ENCODE peak calls at places on chromosomes 7 and 10, in seven cellular contexts. One of them, this sample, is unnamed.
A peak's percentile ranks its signal among the peaks of the same experiment; 100 is the strongest.

GRCh38 chr7:70082026-70082655 is 483.9 kb downstream of the AUTS2 start:
- DNase-seq in GM23338: no peak
- DNase-seq in endodermal cell: no peak
- DNase-seq in breast epithelium: no peak
- DNase-seq in CD4-positive, CD25-positive, alpha-beta regulatory T cell: no peak
- DNase-seq in psoas muscle: no peak
- DNase-seq in RWPE2: no peak
- DNase-seq in this sample: no peak

GRCh38 chr7:121080913-121081326 is 92.4 kb downstream of the CPED1 start:
- DNase-seq in GM23338: no peak
- DNase-seq in endodermal cell: no peak
- DNase-seq in breast epithelium: no peak
- DNase-seq in CD4-positive, CD25-positive, alpha-beta regulatory T cell: no peak
- DNase-seq in psoas muscle: no peak
- DNase-seq in RWPE2: no peak
- DNase-seq in this sample: no peak

GRCh38 chr7:151687523-151688235 is 168.0 kb upstream of the RHEB start:
- DNase-seq in GM23338: peak; percentile 84
- DNase-seq in endodermal cell: peak; percentile 93
- DNase-seq in breast epithelium: peak; percentile 79
- DNase-seq in CD4-positive, CD25-positive, alpha-beta regulatory T cell: no peak
- DNase-seq in psoas muscle: peak; percentile 74
- DNase-seq in RWPE2: peak; percentile 98
- DNase-seq in this sample: peak; percentile 88

GRCh38 chr7:136687693-136688322 is 180.6 kb upstream of the CHRM2 start:
- DNase-seq in GM23338: peak; percentile 54
- DNase-seq in endodermal cell: peak; percentile 51
- DNase-seq in breast epithelium: no peak
- DNase-seq in CD4-positive, CD25-positive, alpha-beta regulatory T cell: no peak
- DNase-seq in psoas muscle: no peak
- DNase-seq in RWPE2: no peak
- DNase-seq in this sample: no peak

GRCh38 chr10:31754803-31755624 is 173.6 kb downstream of the ARHGAP12 start:
- DNase-seq in GM23338: peak; percentile 91
- DNase-seq in endodermal cell: peak; percentile 94
- DNase-seq in breast epithelium: no peak
- DNase-seq in CD4-positive, CD25-positive, alpha-beta regulatory T cell: no peak
- DNase-seq in psoas muscle: no peak
- DNase-seq in RWPE2: no peak
- DNase-seq in this sample: no peak

GRCh38 chr7:144488977-144489376 is 85.5 kb upstream of the NOBOX start:
- DNase-seq in GM23338: no peak
- DNase-seq in endodermal cell: no peak
- DNase-seq in breast epithelium: no peak
- DNase-seq in CD4-positive, CD25-positive, alpha-beta regulatory T cell: no peak
- DNase-seq in psoas muscle: no peak
- DNase-seq in RWPE2: no peak
- DNase-seq in this sample: no peak

GRCh38 chr7:7639847-7640220 is 718 bp upstream of the UMAD1 start:
- DNase-seq in GM23338: no peak
- DNase-seq in endodermal cell: no peak
- DNase-seq in breast epithelium: no peak
- DNase-seq in CD4-positive, CD25-positive, alpha-beta regulatory T cell: peak; percentile 78
- DNase-seq in psoas muscle: no peak
- DNase-seq in RWPE2: no peak
- DNase-seq in this sample: no peak

GRCh38 chr10:119337796-119338432 is 130.5 kb downstream of the GRK5 start:
- DNase-seq in GM23338: no peak
- DNase-seq in endodermal cell: no peak
- DNase-seq in breast epithelium: no peak
- DNase-seq in CD4-positive, CD25-positive, alpha-beta regulatory T cell: no peak
- DNase-seq in psoas muscle: peak; percentile 29
- DNase-seq in RWPE2: no peak
- DNase-seq in this sample: no peak

GRCh38 chr7:93044147-93044810 is 73.5 kb downstream of the SAMD9 start:
- DNase-seq in GM23338: peak; percentile 61
- DNase-seq in endodermal cell: peak; percentile 72
- DNase-seq in breast epithelium: no peak
- DNase-seq in CD4-positive, CD25-positive, alpha-beta regulatory T cell: no peak
- DNase-seq in psoas muscle: no peak
- DNase-seq in RWPE2: no peak
- DNase-seq in this sample: no peak

GRCh38 chr10:70672165-70672992 is at the start of gene ADAMTS14:
- DNase-seq in GM23338: peak; percentile 78
- DNase-seq in endodermal cell: peak; percentile 84
- DNase-seq in breast epithelium: no peak
- DNase-seq in CD4-positive, CD25-positive, alpha-beta regulatory T cell: peak; percentile 20
- DNase-seq in psoas muscle: peak; percentile 61
- DNase-seq in RWPE2: no peak
- DNase-seq in this sample: peak; percentile 81

GRCh38 chr7:45173596-45174327 is 16.2 kb downstream of the RAMP3 start:
- DNase-seq in GM23338: no peak
- DNase-seq in endodermal cell: peak; percentile 25
- DNase-seq in breast epithelium: peak; percentile 7
- DNase-seq in CD4-positive, CD25-positive, alpha-beta regulatory T cell: no peak
- DNase-seq in psoas muscle: peak; percentile 8
- DNase-seq in RWPE2: peak; percentile 23
- DNase-seq in this sample: peak; percentile 51

GRCh38 chr7:139936760-139937310 is 107.8 kb downstream of the TBXAS1 start:
- DNase-seq in GM23338: no peak
- DNase-seq in endodermal cell: no peak
- DNase-seq in breast epithelium: no peak
- DNase-seq in CD4-positive, CD25-positive, alpha-beta regulatory T cell: no peak
- DNase-seq in psoas muscle: no peak
- DNase-seq in RWPE2: no peak
- DNase-seq in this sample: no peak

GRCh38 chr10:78209987-78210386 is 176.3 kb downstream of the RPS24 start:
- DNase-seq in GM23338: peak; percentile 9
- DNase-seq in endodermal cell: no peak
- DNase-seq in breast epithelium: no peak
- DNase-seq in CD4-positive, CD25-positive, alpha-beta regulatory T cell: no peak
- DNase-seq in psoas muscle: no peak
- DNase-seq in RWPE2: no peak
- DNase-seq in this sample: no peak

GRCh38 chr10:100307716-100308115 is 21.2 kb upstream of the BLOC1S2 start:
- DNase-seq in GM23338: no peak
- DNase-seq in endodermal cell: no peak
- DNase-seq in breast epithelium: no peak
- DNase-seq in CD4-positive, CD25-positive, alpha-beta regulatory T cell: no peak
- DNase-seq in psoas muscle: no peak
- DNase-seq in RWPE2: no peak
- DNase-seq in this sample: no peak

GRCh38 chr10:58993480-58994221 is 182.8 kb upstream of the PHYHIPL start:
- DNase-seq in GM23338: no peak
- DNase-seq in endodermal cell: no peak
- DNase-seq in breast epithelium: no peak
- DNase-seq in CD4-positive, CD25-positive, alpha-beta regulatory T cell: no peak
- DNase-seq in psoas muscle: no peak
- DNase-seq in RWPE2: no peak
- DNase-seq in this sample: no peak

GRCh38 chr7:93856319-93856718 is 34.2 kb downstream of the TFPI2 start:
- DNase-seq in GM23338: no peak
- DNase-seq in endodermal cell: no peak
- DNase-seq in breast epithelium: no peak
- DNase-seq in CD4-positive, CD25-positive, alpha-beta regulatory T cell: no peak
- DNase-seq in psoas muscle: no peak
- DNase-seq in RWPE2: no peak
- DNase-seq in this sample: no peak

GRCh38 chr10:107994621-107995274 is 830.2 kb upstream of the SORCS1 start:
- DNase-seq in GM23338: no peak
- DNase-seq in endodermal cell: no peak
- DNase-seq in breast epithelium: no peak
- DNase-seq in CD4-positive, CD25-positive, alpha-beta regulatory T cell: no peak
- DNase-seq in psoas muscle: no peak
- DNase-seq in RWPE2: no peak
- DNase-seq in this sample: no peak

GRCh38 chr10:102450374-102451104 is 804 bp downstream of the C10orf95 start:
- DNase-seq in GM23338: peak; percentile 89
- DNase-seq in endodermal cell: peak; percentile 92
- DNase-seq in breast epithelium: peak; percentile 70
- DNase-seq in CD4-positive, CD25-positive, alpha-beta regulatory T cell: peak; percentile 97
- DNase-seq in psoas muscle: peak; percentile 93
- DNase-seq in RWPE2: peak; percentile 85
- DNase-seq in this sample: peak; percentile 92

GRCh38 chr10:61643316-61643751 is 19.4 kb upstream of the CABCOCO1 start:
- DNase-seq in GM23338: peak; percentile 58
- DNase-seq in endodermal cell: no peak
- DNase-seq in breast epithelium: no peak
- DNase-seq in CD4-positive, CD25-positive, alpha-beta regulatory T cell: no peak
- DNase-seq in psoas muscle: no peak
- DNase-seq in RWPE2: no peak
- DNase-seq in this sample: no peak

GRCh38 chr7:30901856-30902255 is 9.8 kb upstream of the AQP1 start:
- DNase-seq in GM23338: no peak
- DNase-seq in endodermal cell: no peak
- DNase-seq in breast epithelium: no peak
- DNase-seq in CD4-positive, CD25-positive, alpha-beta regulatory T cell: no peak
- DNase-seq in psoas muscle: no peak
- DNase-seq in RWPE2: no peak
- DNase-seq in this sample: no peak

GRCh38 chr7:138665669-138666140 is 35.5 kb downstream of the SVOPL start:
- DNase-seq in GM23338: no peak
- DNase-seq in endodermal cell: no peak
- DNase-seq in breast epithelium: no peak
- DNase-seq in CD4-positive, CD25-positive, alpha-beta regulatory T cell: no peak
- DNase-seq in psoas muscle: no peak
- DNase-seq in RWPE2: no peak
- DNase-seq in this sample: no peak

GRCh38 chr10:79025113-79025832 is 43.5 kb upstream of the ZMIZ1 start:
- DNase-seq in GM23338: no peak
- DNase-seq in endodermal cell: peak; percentile 42
- DNase-seq in breast epithelium: no peak
- DNase-seq in CD4-positive, CD25-positive, alpha-beta regulatory T cell: peak; percentile 52
- DNase-seq in psoas muscle: peak; percentile 45
- DNase-seq in RWPE2: peak; percentile 52
- DNase-seq in this sample: peak; percentile 65

GRCh38 chr10:123821136-123821535 is 70.5 kb downstream of the CPXM2 start:
- DNase-seq in GM23338: no peak
- DNase-seq in endodermal cell: no peak
- DNase-seq in breast epithelium: no peak
- DNase-seq in CD4-positive, CD25-positive, alpha-beta regulatory T cell: no peak
- DNase-seq in psoas muscle: no peak
- DNase-seq in RWPE2: no peak
- DNase-seq in this sample: no peak

GRCh38 chr10:101029520-101030309 is 1.2 kb downstream of the PDZD7 start:
- DNase-seq in GM23338: peak; percentile 72
- DNase-seq in endodermal cell: peak; percentile 84
- DNase-seq in breast epithelium: no peak
- DNase-seq in CD4-positive, CD25-positive, alpha-beta regulatory T cell: no peak
- DNase-seq in psoas muscle: peak; percentile 51
- DNase-seq in RWPE2: no peak
- DNase-seq in this sample: no peak

GRCh38 chr10:79185796-79186374 is 117.1 kb downstream of the ZMIZ1 start:
- DNase-seq in GM23338: no peak
- DNase-seq in endodermal cell: no peak
- DNase-seq in breast epithelium: no peak
- DNase-seq in CD4-positive, CD25-positive, alpha-beta regulatory T cell: no peak
- DNase-seq in psoas muscle: no peak
- DNase-seq in RWPE2: no peak
- DNase-seq in this sample: no peak

DNA sequence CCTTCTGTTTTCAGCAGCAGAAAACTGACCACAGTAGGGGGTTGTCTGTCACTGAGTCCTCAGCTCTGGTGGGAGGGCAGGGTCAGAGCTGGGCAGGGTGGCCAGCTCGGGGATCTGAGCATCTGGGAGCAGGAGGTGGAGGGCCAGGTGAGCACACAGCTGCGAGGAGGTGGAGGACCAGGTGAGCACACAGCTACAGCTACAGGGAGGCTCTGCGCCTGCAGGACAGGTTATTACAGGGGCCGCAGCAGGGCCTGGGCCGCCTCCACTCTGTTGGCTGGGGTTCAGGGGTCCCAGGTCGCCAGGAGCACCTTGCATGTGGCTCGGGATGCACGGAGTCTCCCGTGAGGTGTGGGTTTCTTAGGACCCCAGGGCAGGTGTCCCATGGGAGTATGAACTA is 52.4 kb upstream of the PRKAR1B start:
- DNase-seq in GM23338: no peak
- DNase-seq in endodermal cell: no peak
- DNase-seq in breast epithelium: no peak
- DNase-seq in CD4-positive, CD25-positive, alpha-beta regulatory T cell: no peak
- DNase-seq in psoas muscle: peak; percentile 34
- DNase-seq in RWPE2: no peak
- DNase-seq in this sample: no peak
- H3K4me1 ChIP-seq in GM23338: no peaks in the 10 kb centered on the region
- H3K4me1 ChIP-seq in endodermal cell: no peaks in the 10 kb centered on the region
- H3K4me1 ChIP-seq in breast epithelium: no peaks in the 10 kb centered on the region
- H3K4me1 ChIP-seq in CD4-positive, CD25-positive, alpha-beta regulatory T cell: no peaks in the 10 kb centered on the region
- H3K4me1 ChIP-seq in psoas muscle: no peaks in the 10 kb centered on the region
- H3K4me1 ChIP-seq in RWPE2: no peaks in the 10 kb centered on the region
- H3K4me1 ChIP-seq in this sample: no peaks in the 10 kb centered on the region

DNA sequence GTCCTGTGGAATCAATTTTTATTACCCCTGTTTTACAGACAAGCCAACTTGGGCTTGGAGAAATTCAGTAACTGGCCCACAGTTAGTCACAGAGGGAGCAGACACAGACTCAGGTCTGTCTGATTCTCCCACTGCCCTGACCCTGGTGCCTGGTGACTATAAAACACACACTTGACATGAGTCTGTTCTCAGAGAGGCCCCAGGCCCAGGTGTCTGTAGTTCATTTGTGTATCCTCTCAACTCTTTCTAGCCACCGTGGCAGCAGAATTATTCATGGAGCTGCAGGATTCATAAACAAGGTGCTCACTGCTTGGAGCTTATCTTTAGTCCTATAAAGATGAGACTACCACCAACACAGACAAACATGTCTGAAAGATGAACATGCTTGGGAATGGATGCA is 79.3 kb upstream of the PDCD4 start:
- DNase-seq in GM23338: no peak
- DNase-seq in endodermal cell: no peak
- DNase-seq in breast epithelium: no peak
- DNase-seq in CD4-positive, CD25-positive, alpha-beta regulatory T cell: no peak
- DNase-seq in psoas muscle: no peak
- DNase-seq in RWPE2: no peak
- DNase-seq in this sample: no peak
- H3K27ac ChIP-seq in GM23338: no peak overlapping the region
- H3K27ac ChIP-seq in endodermal cell: no peak overlapping the region
- H3K27ac ChIP-seq in breast epithelium: no peak overlapping the region
- H3K27ac ChIP-seq in CD4-positive, CD25-positive, alpha-beta regulatory T cell: no peak overlapping the region
- H3K27ac ChIP-seq in psoas muscle: no peak overlapping the region
- H3K27ac ChIP-seq in RWPE2: no peak overlapping the region
- H3K27ac ChIP-seq in this sample: no peak overlapping the region

GRCh38 chr10:43076311-43076875 is 476 bp upstream of the RET start:
- DNase-seq in GM23338: peak; percentile 60
- DNase-seq in endodermal cell: peak; percentile 82
- DNase-seq in breast epithelium: no peak
- DNase-seq in CD4-positive, CD25-positive, alpha-beta regulatory T cell: peak; percentile 22
- DNase-seq in psoas muscle: peak; percentile 48
- DNase-seq in RWPE2: no peak
- DNase-seq in this sample: no peak
- H3K27me3 ChIP-seq in GM23338: peaks cover 39% of the 10 kb centered on the region
- H3K27me3 ChIP-seq in endodermal cell: peaks cover 44% of the 10 kb centered on the region
- H3K27me3 ChIP-seq in breast epithelium: peaks cover 69% of the 10 kb centered on the region
- H3K27me3 ChIP-seq in CD4-positive, CD25-positive, alpha-beta regulatory T cell: peaks cover 6% of the 10 kb centered on the region
- H3K27me3 ChIP-seq in psoas muscle: no peaks in the 10 kb centered on the region
- H3K27me3 ChIP-seq in RWPE2: peaks cover 30% of the 10 kb centered on the region
- H3K27me3 ChIP-seq in this sample: no peaks in the 10 kb centered on the region

DNA sequence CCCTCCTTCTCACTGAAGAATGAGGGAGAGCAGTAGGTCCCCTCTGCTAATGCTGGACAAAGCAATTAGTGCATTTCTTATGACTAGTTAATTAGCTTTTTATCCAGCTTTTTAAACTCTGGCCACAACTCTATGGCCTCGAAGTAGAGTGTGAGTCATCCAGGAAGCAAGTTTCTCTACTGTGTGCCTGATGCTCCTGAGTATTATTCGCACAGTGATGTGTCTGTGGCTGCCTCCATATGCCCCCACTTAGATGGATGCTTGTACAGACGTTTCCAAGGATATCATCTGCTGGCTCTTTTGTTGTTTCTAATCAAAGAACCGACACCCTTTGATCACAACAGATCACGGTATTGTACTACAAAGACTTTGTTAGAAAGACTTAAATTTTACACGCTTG is 12.9 kb downstream of the CHN2 start:
- DNase-seq in GM23338: no peak
- DNase-seq in endodermal cell: no peak
- DNase-seq in breast epithelium: no peak
- DNase-seq in CD4-positive, CD25-positive, alpha-beta regulatory T cell: no peak
- DNase-seq in psoas muscle: no peak
- DNase-seq in RWPE2: no peak
- DNase-seq in this sample: no peak
- H3K4me1 ChIP-seq in GM23338: peaks cover 12% of the 10 kb centered on the region
- H3K4me1 ChIP-seq in endodermal cell: no peaks in the 10 kb centered on the region
- H3K4me1 ChIP-seq in breast epithelium: no peaks in the 10 kb centered on the region
- H3K4me1 ChIP-seq in CD4-positive, CD25-positive, alpha-beta regulatory T cell: no peaks in the 10 kb centered on the region
- H3K4me1 ChIP-seq in psoas muscle: no peaks in the 10 kb centered on the region
- H3K4me1 ChIP-seq in RWPE2: no peaks in the 10 kb centered on the region
- H3K4me1 ChIP-seq in this sample: no peaks in the 10 kb centered on the region

This sample was measured in aorta.